ENCODE peak calls at places on chromosomes 4 and X, in ten cellular contexts. D is fibroblast of the aortic adventitia; G is WERI-Rb-1; P is endodermal cell; V is cardiac fibroblast; J is nucleus accumbens; U is posterior cingulate gyrus; T is activated naive CD4-positive, alpha-beta T cell treated with anti-CD3 and anti-CD28 coated beads, Interleukin-2, amount 10 ng/mL, durations not matched to agents 7 days and 5 days; S is ovary; Q is left cardiac atrium. L is an unnamed sample.

GRCh38 chrX:139049455-139049854 is 337.9 kb upstream of the FGF13 start:
- DNase-seq in P (no peak), G (no peak), S (no peak), U (no peak), Q (no peak), D (no peak), T (no peak), J (no peak), V (no peak), L (no peak)

GRCh38 chr4:119506761-119507160 is 121.8 kb downstream of the PDE5A start:
- DNase-seq in J (no peak), Q (no peak), D (no peak), U (no peak), T (no peak), G (no peak), P (no peak), S (no peak), V (no peak), L (no peak)

GRCh38 chr4:184375027-184375426 is 99.3 kb downstream of the IRF2 start:
- DNase-seq in Q (no peak), T (no peak), P (no peak), D (no peak), U (no peak), J (no peak), V (peak), G (no peak), S (no peak), L (no peak)

GRCh38 chr4:160611181-160611580 is 1508.3 kb downstream of the RAPGEF2 start:
- DNase-seq in J (no peak), S (no peak), U (no peak), T (no peak), D (no peak), Q (no peak), V (no peak), G (no peak), P (no peak), L (no peak)

GRCh38 chr4:113969935-113970334 is 9.5 kb downstream of the ARSJ start:
- DNase-seq in S (no peak), T (no peak), Q (no peak), D (no peak), V (peak), G (no peak), P (no peak), J (no peak), U (no peak), L (no peak)

GRCh38 chrX:134932528-134933217 is 58.1 kb upstream of the SMIM10 start:
- DNase-seq in T (no peak), D (peak), Q (no peak), P (no peak), J (no peak), V (peak), G (no peak), S (no peak), U (no peak), L (no peak)

GRCh38 chr4:141021397-141022194 is 111.7 kb downstream of the RNF150 start:
- DNase-seq in J (no peak), V (no peak), T (no peak), U (no peak), Q (no peak), S (no peak), P (no peak), D (no peak), G (no peak), L (no peak)

GRCh38 chr4:17687237-17687857 is 72.9 kb downstream of the MED28 start:
- DNase-seq in U (no peak), Q (no peak), J (no peak), G (no peak), D (no peak), T (no peak), S (no peak), V (no peak), P (no peak), L (no peak)

GRCh38 chrX:120235284-120235683 is 15.3 kb upstream of the ZBTB33 start:
- DNase-seq in G (no peak), Q (no peak), S (no peak), V (no peak), P (peak), J (no peak), D (no peak), U (no peak), T (no peak), L (no peak)

GRCh38 chr4:146072381-146072780 is 103.1 kb upstream of the LSM6 start:
- DNase-seq in D (peak), U (no peak), S (no peak), V (peak), P (no peak), G (no peak), T (no peak), J (no peak), Q (no peak), L (no peak)

GRCh38 chr4:57501715-57502114 is 391.5 kb upstream of the IGFBP7 start:
- DNase-seq in T (no peak), Q (peak), D (peak), V (peak), P (no peak), J (no peak), S (no peak), U (no peak), G (no peak), L (no peak)

GRCh38 chr4:75555294-75556164 is at the start of gene ODAPH:
- DNase-seq in V (peak), D (no peak), U (no peak), T (no peak), J (no peak), S (no peak), G (peak), Q (no peak), P (peak), L (no peak)

GRCh38 chrX:107445146-107445545 is 4.3 kb upstream of the FRMPD3 start:
- DNase-seq in G (no peak), V (no peak), D (no peak), J (no peak), U (no peak), T (no peak), S (no peak), P (peak), Q (no peak), L (no peak)

GRCh38 chrX:109596015-109596414 is 29.0 kb downstream of the KCNE5 start:
- DNase-seq in P (no peak), V (no peak), D (no peak), U (no peak), G (no peak), S (no peak), J (no peak), T (no peak), Q (no peak), L (no peak)

GRCh38 chr4:143335979-143336827 is 473 bp upstream of the GAB1 start:
- DNase-seq in T (peak), D (peak), J (peak), Q (peak), U (peak), G (peak), S (peak), P (peak), V (peak), L (peak)

GRCh38 chr4:76339364-76339763 is 32.8 kb downstream of the STBD1 start:
- DNase-seq in U (no peak), G (no peak), T (no peak), V (no peak), S (no peak), P (no peak), Q (no peak), J (no peak), D (no peak), L (no peak)

GRCh38 chr4:39083164-39083563 is 21.1 kb downstream of the KLHL5 start:
- DNase-seq in V (peak), T (no peak), G (no peak), P (no peak), Q (no peak), J (no peak), S (no peak), U (no peak), D (peak), L (no peak)

GRCh38 chrX:69305333-69306062 is 140.2 kb upstream of the PJA1 start:
- DNase-seq in Q (no peak), U (no peak), P (peak), V (no peak), J (no peak), S (no peak), D (no peak), T (no peak), G (peak), L (no peak)

GRCh38 chrX:52923781-52924241 is 26.7 kb downstream of the FAM156B start:
- DNase-seq in T (no peak), U (no peak), Q (no peak), S (no peak), P (peak), J (no peak), G (no peak), D (peak), V (peak), L (no peak)

GRCh38 chr4:55768291-55768690 is 51.3 kb upstream of the EXOC1L start:
- DNase-seq in J (no peak), U (no peak), G (no peak), P (peak), S (no peak), V (peak), Q (no peak), D (peak), T (no peak), L (no peak)

GRCh38 chr4:179124957-179125356 is 1682.7 kb upstream of the AGA start:
- DNase-seq in S (no peak), U (no peak), V (no peak), Q (no peak), D (no peak), P (no peak), J (no peak), T (no peak), G (no peak), L (no peak)

GRCh38 chrX:10111364-10112148 is 45.2 kb upstream of the CLCN4 start:
- DNase-seq in T (peak), P (no peak), J (no peak), V (peak), G (no peak), D (no peak), U (no peak), S (peak), Q (peak), L (no peak)

GRCh38 chr4:107317596-107317995 is 281.5 kb upstream of the DKK2 start:
- DNase-seq in P (no peak), U (no peak), D (peak), T (no peak), G (no peak), S (no peak), Q (no peak), V (no peak), J (no peak), L (no peak)

GRCh38 chr4:163540977-163541376 is 46.5 kb downstream of the TMA16 start:
- DNase-seq in Q (no peak), J (no peak), S (no peak), P (no peak), V (peak), G (no peak), U (no peak), D (peak), T (no peak), L (no peak)

GRCh38 chrX:12989456-12989855 is 14.5 kb downstream of the TMSB4X start:
- DNase-seq in Q (no peak), D (no peak), G (no peak), S (no peak), T (no peak), P (no peak), J (no peak), U (no peak), V (no peak), L (no peak)

GRCh38 chr4:167210166-167210565 is 24.1 kb downstream of the SPOCK3 start:
- DNase-seq in G (no peak), Q (no peak), S (no peak), D (no peak), T (no peak), U (no peak), J (no peak), P (no peak), V (no peak), L (no peak)

GRCh38 chr4:139018971-139019758 is 3.6 kb downstream of the NOCT start:
- DNase-seq in U (no peak), J (no peak), Q (no peak), G (peak), P (peak), T (no peak), D (peak), V (peak), S (no peak), L (no peak)

GRCh38 chr4:67581208-67581857 is 22.8 kb downstream of the STAP1 start:
- DNase-seq in S (no peak), T (peak), Q (no peak), J (no peak), D (no peak), U (no peak), G (no peak), V (no peak), P (no peak), L (no peak)

GRCh38 chr4:80173841-80174240 is 23.5 kb upstream of the PRDM8 start:
- DNase-seq in S (no peak), T (no peak), U (no peak), P (no peak), G (no peak), D (peak), J (no peak), Q (no peak), V (peak), L (no peak)

GRCh38 chr4:176788248-176788647 is 4.5 kb downstream of the VEGFC start:
- DNase-seq in D (no peak), S (no peak), G (peak), J (no peak), Q (no peak), P (no peak), T (no peak), V (no peak), U (no peak), L (no peak)